ENCODE peak calls at places on chromosomes 3 and 15, in four cellular contexts. One of them, this sample, is unnamed.

GRCh38 chr3:7015683-7016440 is 154.9 kb downstream of the GRM7 start:
- DNase-seq in GM12878: no peak
- DNase-seq in SK-N-SH: no peak
- DNase-seq in stomach: no peak
- DNase-seq in this sample: no peak

GRCh38 chr15:42344763-42345162 is 14.5 kb upstream of the CAPN3 start:
- DNase-seq in GM12878: no peak
- DNase-seq in SK-N-SH: no peak
- DNase-seq in stomach: no peak
- DNase-seq in this sample: no peak

GRCh38 chr15:72809329-72809728 is 25.8 kb upstream of the ADPGK start:
- DNase-seq in GM12878: no peak
- DNase-seq in SK-N-SH: no peak
- DNase-seq in stomach: no peak
- DNase-seq in this sample: no peak

GRCh38 chr3:191894406-191894805 is 433.4 kb downstream of the PYDC2 start:
- DNase-seq in GM12878: no peak
- DNase-seq in SK-N-SH: no peak
- DNase-seq in stomach: no peak
- DNase-seq in this sample: no peak

GRCh38 chr15:84929795-84930371 is 45.4 kb downstream of the SLC28A1 start:
- DNase-seq in GM12878: no peak
- DNase-seq in SK-N-SH: peak; percentile 53
- DNase-seq in stomach: peak; percentile 86
- DNase-seq in this sample: no peak

GRCh38 chr3:124772081-124772831 is 42.0 kb downstream of the UMPS start:
- DNase-seq in GM12878: no peak
- DNase-seq in SK-N-SH: peak; percentile 83
- DNase-seq in stomach: no peak
- DNase-seq in this sample: no peak

GRCh38 chr15:31268911-31269784 is 57.5 kb upstream of the KLF13 start:
- DNase-seq in GM12878: no peak
- DNase-seq in SK-N-SH: no peak
- DNase-seq in stomach: peak; percentile 8
- DNase-seq in this sample: no peak

GRCh38 chr3:130854208-130854864 is 39.5 kb upstream of the ATP2C1 start:
- DNase-seq in GM12878: peak; percentile 53
- DNase-seq in SK-N-SH: no peak
- DNase-seq in stomach: no peak
- DNase-seq in this sample: no peak

GRCh38 chr15:69156726-69157381 is 3.6 kb upstream of the GLCE start:
- DNase-seq in GM12878: no peak
- DNase-seq in SK-N-SH: no peak
- DNase-seq in stomach: no peak
- DNase-seq in this sample: no peak

GRCh38 chr15:80095511-80095910 is 36.0 kb downstream of the ZFAND6 start:
- DNase-seq in GM12878: no peak
- DNase-seq in SK-N-SH: no peak
- DNase-seq in stomach: no peak
- DNase-seq in this sample: no peak

GRCh38 chr15:74305687-74306086 is 61.8 kb downstream of the CYP11A1 start:
- DNase-seq in GM12878: no peak
- DNase-seq in SK-N-SH: no peak
- DNase-seq in stomach: no peak
- DNase-seq in this sample: no peak

GRCh38 chr3:52401551-52401950 is 43.4 kb downstream of the SEMA3G start:
- DNase-seq in GM12878: no peak
- DNase-seq in SK-N-SH: no peak
- DNase-seq in stomach: no peak
- DNase-seq in this sample: no peak

GRCh38 chr3:46695962-46696922 is 2.8 kb upstream of the ALS2CL start:
- DNase-seq in GM12878: no peak
- DNase-seq in SK-N-SH: no peak
- DNase-seq in stomach: no peak
- DNase-seq in this sample: peak; percentile 77

GRCh38 chr3:51938780-51939425 is 2.8 kb downstream of the RRP9 start:
- DNase-seq in GM12878: no peak
- DNase-seq in SK-N-SH: no peak
- DNase-seq in stomach: peak; percentile 14
- DNase-seq in this sample: no peak

GRCh38 chr3:6921041-6921440 is 60.1 kb downstream of the GRM7 start:
- DNase-seq in GM12878: no peak
- DNase-seq in SK-N-SH: no peak
- DNase-seq in stomach: peak; percentile 57
- DNase-seq in this sample: no peak

GRCh38 chr15:94029495-94029894 is 201.9 kb upstream of the MCTP2 start:
- DNase-seq in GM12878: no peak
- DNase-seq in SK-N-SH: no peak
- DNase-seq in stomach: no peak
- DNase-seq in this sample: no peak

GRCh38 chr3:197331131-197331530 is 32.7 kb upstream of the DLG1 start:
- DNase-seq in GM12878: no peak
- DNase-seq in SK-N-SH: no peak
- DNase-seq in stomach: no peak
- DNase-seq in this sample: no peak

GRCh38 chr15:89143503-89144162 is 55.4 kb downstream of the ABHD2 start:
- DNase-seq in GM12878: peak; percentile 21
- DNase-seq in SK-N-SH: peak; percentile 36
- DNase-seq in stomach: no peak
- DNase-seq in this sample: no peak

GRCh38 chr3:192514081-192514753 is 213.1 kb downstream of the FGF12 start:
- DNase-seq in GM12878: no peak
- DNase-seq in SK-N-SH: peak; percentile 12
- DNase-seq in stomach: no peak
- DNase-seq in this sample: no peak

GRCh38 chr3:193826126-193826795 is 233.3 kb downstream of the OPA1 start:
- DNase-seq in GM12878: no peak
- DNase-seq in SK-N-SH: no peak
- DNase-seq in stomach: peak; percentile 54
- DNase-seq in this sample: peak; percentile 50

GRCh38 chr15:49223536-49224274 is 53.7 kb downstream of the GALK2 start:
- DNase-seq in GM12878: no peak
- DNase-seq in SK-N-SH: no peak
- DNase-seq in stomach: no peak
- DNase-seq in this sample: no peak

GRCh38 chr15:79682851-79683288 is 213.9 kb downstream of the MTHFS start:
- DNase-seq in GM12878: no peak
- DNase-seq in SK-N-SH: no peak
- DNase-seq in stomach: no peak
- DNase-seq in this sample: no peak

GRCh38 chr3:55558316-55558715 is 71.2 kb upstream of the WNT5A start:
- DNase-seq in GM12878: no peak
- DNase-seq in SK-N-SH: no peak
- DNase-seq in stomach: no peak
- DNase-seq in this sample: no peak

GRCh38 chr3:26657406-26657976 is 34.9 kb downstream of the LRRC3B start:
- DNase-seq in GM12878: no peak
- DNase-seq in SK-N-SH: no peak
- DNase-seq in stomach: no peak
- DNase-seq in this sample: no peak

DNA sequence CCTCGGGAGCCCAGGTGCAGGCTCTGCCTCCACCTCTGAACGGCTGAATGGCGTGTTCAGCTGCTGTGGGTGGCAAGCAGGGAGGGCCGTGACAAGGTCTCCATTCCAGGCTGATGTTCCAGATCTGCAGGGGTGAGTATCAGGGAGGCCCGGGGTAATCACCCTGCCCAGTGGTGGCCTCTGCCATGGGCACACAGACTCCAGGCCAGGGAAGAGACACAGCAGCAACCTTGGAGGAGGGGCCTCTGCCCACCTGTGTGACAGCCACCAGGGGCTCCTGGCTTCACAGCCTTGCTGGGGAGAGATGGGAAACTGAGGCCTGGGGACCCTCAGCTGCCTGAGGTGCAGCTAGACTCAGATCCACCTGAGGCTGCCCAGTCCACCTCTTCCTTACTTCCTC is 25.6 kb upstream of the ACAD9 start:
- DNase-seq in GM12878: no peak
- DNase-seq in SK-N-SH: no peak
- DNase-seq in stomach: no peak
- DNase-seq in this sample: no peak
- H3K9me3 ChIP-seq in GM12878: peaks cover 13% of the 10 kb centered on the region
- H3K9me3 ChIP-seq in SK-N-SH: peaks cover 6% of the 10 kb centered on the region
- H3K9me3 ChIP-seq in stomach: peaks cover 37% of the 10 kb centered on the region
- H3K9me3 ChIP-seq in this sample: peaks cover 3% of the 10 kb centered on the region

GRCh38 chr3:139339219-139339906 is 4.5 kb upstream of the MRPS22 start:
- DNase-seq in GM12878: no peak
- DNase-seq in SK-N-SH: no peak
- DNase-seq in stomach: no peak
- DNase-seq in this sample: no peak
- TF ChIP-seq EP300 in GM12878: no peak
- TF ChIP-seq EP300 in SK-N-SH: no peak
- TF ChIP-seq EP300 in stomach: no peak
- TF ChIP-seq EP300 in this sample: no peak

GRCh38 chr3:63655519-63655918 is 3.0 kb downstream of the SNTN start:
- DNase-seq in GM12878: no peak
- DNase-seq in SK-N-SH: no peak
- DNase-seq in stomach: no peak
- DNase-seq in this sample: no peak

GRCh38 chr3:63662011-63662410 is 9.5 kb downstream of the SNTN start:
- DNase-seq in GM12878: no peak
- DNase-seq in SK-N-SH: no peak
- DNase-seq in stomach: no peak
- DNase-seq in this sample: no peak

GRCh38 chr3:63656791-63657190 is 4.3 kb downstream of the SNTN start:
- DNase-seq in GM12878: no peak
- DNase-seq in SK-N-SH: no peak
- DNase-seq in stomach: no peak
- DNase-seq in this sample: no peak

GRCh38 chr3:63662500-63662899 is 10.0 kb downstream of the SNTN start:
- DNase-seq in GM12878: no peak
- DNase-seq in SK-N-SH: no peak
- DNase-seq in stomach: no peak
- DNase-seq in this sample: no peak

GRCh38 chr3:63661242-63661641 is 8.8 kb downstream of the SNTN start:
- DNase-seq in GM12878: no peak
- DNase-seq in SK-N-SH: no peak
- DNase-seq in stomach: no peak
- DNase-seq in this sample: no peak
- TF ChIP-seq CTCF in GM12878: no peak
- TF ChIP-seq CTCF in SK-N-SH: peak; percentile 47
- TF ChIP-seq CTCF in stomach: no peak
- TF ChIP-seq CTCF in this sample: no peak

DNA sequence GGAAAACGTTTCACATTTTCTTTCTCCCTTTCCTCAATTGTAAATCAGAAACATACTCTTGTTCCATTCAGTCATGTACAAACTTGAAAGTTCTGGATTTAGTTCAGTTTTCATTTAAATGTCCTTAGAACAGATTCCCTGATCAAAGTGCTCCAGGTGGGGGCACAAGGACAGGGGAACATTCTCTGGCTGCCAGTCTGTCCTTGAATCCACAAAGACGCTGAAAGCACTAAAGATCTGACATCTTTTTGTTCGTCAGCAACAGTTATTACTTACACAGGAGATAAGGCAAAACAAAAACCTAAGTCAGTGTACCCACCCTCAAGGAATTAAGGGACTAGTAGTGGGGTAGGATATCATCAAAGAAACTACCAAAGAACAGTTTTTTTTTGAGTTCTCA is 139.2 kb downstream of the GHSR start:
- DNase-seq in GM12878: no peak
- DNase-seq in SK-N-SH: no peak
- DNase-seq in stomach: no peak
- DNase-seq in this sample: no peak
- H3K9me3 ChIP-seq in GM12878: no peaks in the 10 kb centered on the region
- H3K9me3 ChIP-seq in SK-N-SH: no peaks in the 10 kb centered on the region
- H3K9me3 ChIP-seq in stomach: no peaks in the 10 kb centered on the region
- H3K9me3 ChIP-seq in this sample: no peaks in the 10 kb centered on the region

DNA sequence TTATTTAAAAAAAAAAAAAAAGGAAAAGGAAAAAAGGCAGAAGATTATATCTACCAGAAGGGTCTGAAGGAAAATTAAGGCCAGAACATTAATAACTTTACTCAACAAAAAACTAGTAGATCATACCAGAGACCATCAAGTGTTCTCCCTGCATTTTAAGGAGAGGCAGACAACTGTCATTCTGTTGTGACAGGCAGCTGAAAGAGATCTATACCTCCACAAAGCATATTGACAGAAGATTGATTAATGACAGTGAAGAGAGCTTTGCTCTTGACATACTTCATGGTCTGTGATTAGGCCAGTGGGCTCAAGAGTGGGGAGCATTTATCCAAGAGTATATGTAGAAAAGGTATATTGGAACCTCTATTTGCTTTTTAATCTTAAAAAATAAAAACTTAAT is 248.4 kb downstream of the CDIN1 start:
- DNase-seq in GM12878: no peak
- DNase-seq in SK-N-SH: no peak
- DNase-seq in stomach: no peak
- DNase-seq in this sample: no peak
- TF ChIP-seq EP300 in GM12878: no peak
- TF ChIP-seq EP300 in SK-N-SH: no peak
- TF ChIP-seq EP300 in stomach: no peak
- TF ChIP-seq EP300 in this sample: no peak

GRCh38 chr3:107881517-107881916 is 209.3 kb downstream of the CD47 start:
- DNase-seq in GM12878: no peak
- DNase-seq in SK-N-SH: no peak
- DNase-seq in stomach: no peak
- DNase-seq in this sample: no peak

GRCh38 chr3:107882261-107882660 is 208.6 kb downstream of the CD47 start:
- DNase-seq in GM12878: no peak
- DNase-seq in SK-N-SH: no peak
- DNase-seq in stomach: no peak
- DNase-seq in this sample: no peak

GRCh38 chr3:107884028-107884427 is 206.8 kb downstream of the CD47 start:
- DNase-seq in GM12878: no peak
- DNase-seq in SK-N-SH: no peak
- DNase-seq in stomach: no peak
- DNase-seq in this sample: no peak

GRCh38 chr3:107882881-107883280 is 207.9 kb downstream of the CD47 start:
- DNase-seq in GM12878: no peak
- DNase-seq in SK-N-SH: no peak
- DNase-seq in stomach: no peak
- DNase-seq in this sample: no peak

GRCh38 chr3:107884719-107885460 is 205.9 kb downstream of the CD47 start:
- DNase-seq in GM12878: no peak
- DNase-seq in SK-N-SH: no peak
- DNase-seq in stomach: no peak
- DNase-seq in this sample: no peak
- TF ChIP-seq CTCF in GM12878: no peak
- TF ChIP-seq CTCF in SK-N-SH: peak; percentile 46
- TF ChIP-seq CTCF in stomach: no peak
- TF ChIP-seq CTCF in this sample: no peak

GRCh38 chr15:20341901-20342605 is 199.5 kb downstream of the GOLGA6L6 start:
- DNase-seq in GM12878: no peak
- DNase-seq in SK-N-SH: no peak
- DNase-seq in stomach: peak; percentile 72
- DNase-seq in this sample: no peak
- H3K9me3 ChIP-seq in GM12878: peaks cover 4% of the 10 kb centered on the region
- H3K9me3 ChIP-seq in SK-N-SH: no peaks in the 10 kb centered on the region
- H3K9me3 ChIP-seq in stomach: peaks cover 76% of the 10 kb centered on the region
- H3K9me3 ChIP-seq in this sample: peaks cover 6% of the 10 kb centered on the region

GRCh38 chr3:11600501-11601282 is 43.0 kb downstream of the VGLL4 start:
- DNase-seq in GM12878: no peak
- DNase-seq in SK-N-SH: no peak
- DNase-seq in stomach: peak; percentile 57
- DNase-seq in this sample: peak; percentile 78
- TF ChIP-seq EP300 in GM12878: no peak
- TF ChIP-seq EP300 in SK-N-SH: peak; percentile 93
- TF ChIP-seq EP300 in stomach: no peak
- TF ChIP-seq EP300 in this sample: no peak

This sample was measured in ovary.